ENCODE peak calls at places on chromosomes 1 and 21, in nine cellular contexts. One of them, this sample, is unnamed.

GRCh38 chr1:82114887-82115286 is 314.2 kb downstream of the ADGRL2 start:
- DNase-seq in H4: no peak
- DNase-seq in MV-4-11: no peak
- DNase-seq in HT1080: no peak
- DNase-seq in HCEC 1CT: no peak
- DNase-seq in HEK293T: no peak
- DNase-seq in epithelial cell of esophagus: no peak
- DNase-seq in adrenal gland: no peak
- DNase-seq in Ammon's horn: no peak
- DNase-seq in this sample: no peak

GRCh38 chr1:200373811-200374231 is 36.0 kb downstream of the ZNF281 start:
- DNase-seq in epithelial cell of esophagus: peak
- DNase-seq in H4: no peak
- DNase-seq in adrenal gland: no peak
- DNase-seq in MV-4-11: no peak
- DNase-seq in HEK293T: no peak
- DNase-seq in HCEC 1CT: no peak
- DNase-seq in HT1080: no peak
- DNase-seq in Ammon's horn: peak
- DNase-seq in this sample: no peak

GRCh38 chr1:231993968-231994455 is 367.4 kb downstream of the DISC1 start:
- DNase-seq in MV-4-11: no peak
- DNase-seq in H4: no peak
- DNase-seq in HCEC 1CT: no peak
- DNase-seq in HEK293T: no peak
- DNase-seq in Ammon's horn: no peak
- DNase-seq in HT1080: no peak
- DNase-seq in epithelial cell of esophagus: peak
- DNase-seq in adrenal gland: no peak
- DNase-seq in this sample: peak

GRCh38 chr1:11701551-11701961 is 10.0 kb downstream of the DRAXIN start:
- DNase-seq in HT1080: no peak
- DNase-seq in H4: no peak
- DNase-seq in MV-4-11: no peak
- DNase-seq in epithelial cell of esophagus: no peak
- DNase-seq in HCEC 1CT: no peak
- DNase-seq in adrenal gland: peak
- DNase-seq in Ammon's horn: peak
- DNase-seq in HEK293T: no peak
- DNase-seq in this sample: no peak

GRCh38 chr1:30325999-30326398 is 397.4 kb downstream of the MATN1 start:
- DNase-seq in H4: no peak
- DNase-seq in HT1080: no peak
- DNase-seq in HCEC 1CT: no peak
- DNase-seq in epithelial cell of esophagus: no peak
- DNase-seq in adrenal gland: no peak
- DNase-seq in MV-4-11: no peak
- DNase-seq in Ammon's horn: no peak
- DNase-seq in HEK293T: no peak
- DNase-seq in this sample: no peak

GRCh38 chr1:98066911-98067310 is 146.1 kb upstream of the DPYD start:
- DNase-seq in MV-4-11: no peak
- DNase-seq in H4: no peak
- DNase-seq in adrenal gland: no peak
- DNase-seq in HEK293T: no peak
- DNase-seq in Ammon's horn: no peak
- DNase-seq in epithelial cell of esophagus: no peak
- DNase-seq in HT1080: no peak
- DNase-seq in HCEC 1CT: no peak
- DNase-seq in this sample: no peak

GRCh38 chr1:67645495-67646144 is 39.4 kb upstream of the GADD45A start:
- DNase-seq in HT1080: no peak
- DNase-seq in Ammon's horn: no peak
- DNase-seq in adrenal gland: no peak
- DNase-seq in H4: peak
- DNase-seq in epithelial cell of esophagus: no peak
- DNase-seq in HCEC 1CT: no peak
- DNase-seq in MV-4-11: no peak
- DNase-seq in HEK293T: no peak
- DNase-seq in this sample: no peak

GRCh38 chr1:1763657-1764621 is 14.3 kb downstream of the NADK start:
- DNase-seq in HT1080: no peak
- DNase-seq in HCEC 1CT: no peak
- DNase-seq in epithelial cell of esophagus: peak
- DNase-seq in adrenal gland: peak
- DNase-seq in HEK293T: no peak
- DNase-seq in MV-4-11: peak
- DNase-seq in Ammon's horn: peak
- DNase-seq in H4: peak
- DNase-seq in this sample: peak

GRCh38 chr1:62391369-62391971 is 45.4 kb upstream of the USP1 start:
- DNase-seq in HEK293T: peak
- DNase-seq in H4: no peak
- DNase-seq in HCEC 1CT: peak
- DNase-seq in epithelial cell of esophagus: no peak
- DNase-seq in adrenal gland: no peak
- DNase-seq in MV-4-11: peak
- DNase-seq in HT1080: peak
- DNase-seq in Ammon's horn: no peak
- DNase-seq in this sample: no peak

GRCh38 chr1:156813750-156814570 is 2.7 kb downstream of the SH2D2A start:
- DNase-seq in MV-4-11: no peak
- DNase-seq in epithelial cell of esophagus: peak
- DNase-seq in Ammon's horn: peak
- DNase-seq in HEK293T: peak
- DNase-seq in HT1080: no peak
- DNase-seq in adrenal gland: peak
- DNase-seq in H4: no peak
- DNase-seq in HCEC 1CT: peak
- DNase-seq in this sample: no peak

GRCh38 chr21:27564684-27565280 is 597.9 kb upstream of the ADAMTS5 start:
- DNase-seq in H4: peak
- DNase-seq in MV-4-11: peak
- DNase-seq in epithelial cell of esophagus: peak
- DNase-seq in Ammon's horn: peak
- DNase-seq in adrenal gland: peak
- DNase-seq in HCEC 1CT: peak
- DNase-seq in HT1080: peak
- DNase-seq in HEK293T: peak
- DNase-seq in this sample: peak

GRCh38 chr1:15411593-15412487 is 2.2 kb downstream of the EFHD2 start:
- DNase-seq in epithelial cell of esophagus: peak
- DNase-seq in H4: no peak
- DNase-seq in HEK293T: no peak
- DNase-seq in MV-4-11: peak
- DNase-seq in adrenal gland: peak
- DNase-seq in Ammon's horn: peak
- DNase-seq in HT1080: no peak
- DNase-seq in HCEC 1CT: peak
- DNase-seq in this sample: no peak

GRCh38 chr1:208604295-208604694 is 360.1 kb upstream of the PLXNA2 start:
- DNase-seq in epithelial cell of esophagus: peak
- DNase-seq in HEK293T: no peak
- DNase-seq in MV-4-11: no peak
- DNase-seq in HT1080: peak
- DNase-seq in Ammon's horn: peak
- DNase-seq in H4: no peak
- DNase-seq in adrenal gland: no peak
- DNase-seq in HCEC 1CT: peak
- DNase-seq in this sample: peak

GRCh38 chr1:14476170-14476955 is 122.1 kb upstream of the KAZN start:
- DNase-seq in Ammon's horn: no peak
- DNase-seq in HT1080: peak
- DNase-seq in HEK293T: no peak
- DNase-seq in MV-4-11: no peak
- DNase-seq in H4: no peak
- DNase-seq in HCEC 1CT: no peak
- DNase-seq in epithelial cell of esophagus: no peak
- DNase-seq in adrenal gland: no peak
- DNase-seq in this sample: no peak

GRCh38 chr1:212532469-212533235 is 75.9 kb upstream of the ATF3 start:
- DNase-seq in HCEC 1CT: no peak
- DNase-seq in epithelial cell of esophagus: no peak
- DNase-seq in MV-4-11: no peak
- DNase-seq in HT1080: no peak
- DNase-seq in adrenal gland: no peak
- DNase-seq in Ammon's horn: no peak
- DNase-seq in H4: no peak
- DNase-seq in HEK293T: no peak
- DNase-seq in this sample: no peak

This sample was measured in mammary epithelial cell.